ENCODE peak calls at places on chromosomes 7 and 10, in ten cellular contexts. M is transverse colon, S is breast epithelium, U is H1, Q is endothelial cell of umbilical vein, P is HCT116, L is HepG2, A is suprapubic skin, B is stomach, F is spleen. D is an unnamed sample.

GRCh38 chr10:128087884-128088695 is 38.1 kb downstream of the MKI67 start:
- DNase-seq in A (no peak), B (no peak), L (peak; percentile 18), M (no peak), P (peak; percentile 47), Q (no peak), S (no peak), U (no peak), F (no peak), D (no peak)

GRCh38 chr10:11823989-11824346 is 812 bp downstream of the PROSER2 start:
- DNase-seq in S (no peak), P (no peak), A (no peak), L (no peak), U (no peak), Q (peak; percentile 39), M (no peak), F (no peak), B (no peak), D (no peak)

GRCh38 chr10:26494018-26494417 is 55.9 kb downstream of the APBB1IP start:
- DNase-seq in A (no peak), M (no peak), B (no peak), P (no peak), U (no peak), Q (no peak), F (no peak), L (no peak), S (no peak), D (no peak)

GRCh38 chr10:128494665-128495064 is 368.4 kb upstream of the MKI67 start:
- DNase-seq in M (no peak), F (no peak), A (no peak), U (no peak), L (no peak), P (no peak), Q (no peak), S (no peak), B (no peak), D (no peak)

GRCh38 chr7:101575168-101575567 is 53.9 kb downstream of the MYL10 start:
- DNase-seq in Q (no peak), B (no peak), M (no peak), S (no peak), A (no peak), F (no peak), P (no peak), L (no peak), U (no peak), D (no peak)

GRCh38 chr10:119281581-119282071 is 74.3 kb downstream of the GRK5 start:
- DNase-seq in A (no peak), F (peak; percentile 22), M (peak; percentile 50), P (no peak), L (no peak), B (peak; percentile 72), S (peak; percentile 75), U (no peak), Q (no peak), D (peak; percentile 48)

GRCh38 chr7:116530107-116530820 is 5.4 kb downstream of the CAV1 start:
- DNase-seq in B (no peak), A (no peak), U (no peak), Q (no peak), L (no peak), P (no peak), F (no peak), S (no peak), M (no peak), D (no peak)

GRCh38 chr10:36677170-36677768 is 448.1 kb upstream of the ANKRD30A start:
- DNase-seq in S (no peak), P (no peak), L (no peak), F (no peak), A (no peak), B (no peak), Q (no peak), M (no peak), U (no peak), D (no peak)

GRCh38 chr7:15131661-15132060 is 229.1 kb upstream of the DGKB start:
- DNase-seq in L (no peak), F (no peak), P (no peak), Q (no peak), A (no peak), S (no peak), M (no peak), U (no peak), B (no peak), D (no peak)

GRCh38 chr7:94980418-94981142 is 73.2 kb downstream of the PPP1R9A start:
- DNase-seq in L (peak; percentile 94), M (no peak), A (no peak), Q (no peak), U (no peak), P (no peak), B (no peak), F (no peak), S (no peak), D (no peak)

GRCh38 chr10:128113026-128113425 is 13.2 kb downstream of the MKI67 start:
- DNase-seq in Q (no peak), B (no peak), P (no peak), S (no peak), A (no peak), L (no peak), F (no peak), U (no peak), M (no peak), D (no peak)

GRCh38 chr7:26603631-26604030 is 260.8 kb downstream of the SKAP2 start:
- DNase-seq in Q (no peak), B (no peak), M (no peak), A (no peak), U (no peak), F (no peak), P (peak; percentile 81), L (no peak), S (no peak), D (no peak)

DNA sequence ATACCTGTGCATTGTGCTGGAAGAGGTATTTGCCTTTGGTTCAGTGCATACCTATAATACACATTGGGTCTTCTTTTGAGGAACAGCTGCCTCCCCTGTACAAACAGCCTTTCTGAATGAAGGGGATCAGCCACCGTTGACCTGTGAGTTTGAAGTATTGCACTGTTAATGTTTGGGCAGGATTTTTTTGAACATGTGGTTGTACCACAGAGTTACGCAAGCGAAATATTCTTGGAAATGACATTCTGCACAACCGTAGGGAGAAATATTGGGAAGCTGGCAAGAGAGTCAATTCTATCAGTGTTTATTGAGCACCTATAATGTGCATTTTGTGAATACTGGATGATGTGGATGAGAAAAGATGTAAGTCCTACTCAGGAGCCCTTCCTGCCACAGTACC is 270.6 kb downstream of the AUTS2 start:
- DNase-seq in M (no peak), U (no peak), L (no peak), P (no peak), A (no peak), S (no peak), Q (no peak), B (no peak), F (no peak), D (no peak)
- H3K4me3 ChIP-seq in M (no peak overlapping the region), U (no peak overlapping the region), L (no peak overlapping the region), P (no peak overlapping the region), A (no peak overlapping the region), S (no peak overlapping the region), Q (no peak overlapping the region), B (no peak overlapping the region), F (no peak overlapping the region), D (no peak overlapping the region)

DNA sequence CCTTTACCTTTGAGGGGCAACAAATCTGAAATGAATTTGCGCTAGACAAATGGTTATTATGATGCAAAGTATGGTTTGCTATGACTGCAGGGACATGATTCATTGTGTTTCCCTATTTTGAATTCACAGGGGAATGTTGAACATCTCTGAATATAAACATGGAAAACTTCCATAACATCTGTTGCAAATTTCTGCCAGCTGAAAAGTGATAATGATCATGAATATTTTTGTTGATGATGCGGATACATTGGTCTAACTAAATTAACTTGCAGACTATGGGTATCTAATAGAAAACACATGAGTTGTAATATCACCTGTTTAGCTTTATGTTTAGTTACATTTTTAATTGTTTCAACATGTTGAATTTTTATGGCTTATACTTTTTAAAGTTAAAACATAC is 1325.5 kb downstream of the REEP3 start:
- DNase-seq in Q (no peak), U (no peak), P (no peak), B (no peak), A (no peak), L (no peak), F (no peak), S (no peak), M (no peak), D (no peak)
- TF ChIP-seq POLR2AphosphoS5 in Q (no peak), U (no peak), P (no peak), B (no peak), A (no peak), L (no peak), F (no peak), S (no peak), M (no peak), D (no peak)

DNA sequence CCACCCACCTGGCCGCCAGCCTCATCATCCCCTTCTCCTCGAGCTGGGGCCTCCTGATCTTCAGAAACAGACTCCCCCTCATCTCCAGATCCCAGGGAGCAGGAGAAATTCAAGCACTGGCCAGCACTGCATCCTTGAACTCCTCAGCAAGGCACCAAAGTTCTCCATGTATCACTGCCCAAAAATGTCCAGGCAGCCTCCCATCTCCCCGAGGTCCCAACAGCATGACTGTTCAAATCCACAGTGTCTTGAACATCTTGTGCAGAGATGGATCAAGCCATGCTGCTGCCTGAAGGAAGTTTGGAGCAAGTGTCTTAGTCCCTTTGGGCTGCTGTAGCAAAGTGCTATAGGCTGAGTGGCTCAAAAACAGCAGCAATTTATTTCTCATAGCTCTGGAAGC is 115.6 kb upstream of the GALNT17 start:
- DNase-seq in B (no peak), L (no peak), U (no peak), A (no peak), S (no peak), F (no peak), M (no peak), Q (no peak), P (no peak), D (no peak)
- TF ChIP-seq POLR2A in B (no peak), L (no peak), U (no peak), A (no peak), S (no peak), F (no peak), M (no peak), Q (no peak), P (no peak), D (no peak)

GRCh38 chr10:70494966-70495365 is 16.4 kb downstream of the PALD1 start:
- DNase-seq in M (peak; percentile 52), F (peak; percentile 87), U (no peak), A (no peak), P (no peak), L (no peak), S (no peak), B (peak; percentile 38), Q (no peak), D (no peak)

GRCh38 chr10:70491614-70492013 is 13.0 kb downstream of the PALD1 start:
- DNase-seq in Q (no peak), B (no peak), P (no peak), L (no peak), F (no peak), M (no peak), U (no peak), S (no peak), A (no peak), D (no peak)

GRCh38 chr10:70493660-70494234 is 15.2 kb downstream of the PALD1 start:
- DNase-seq in P (no peak), L (no peak), B (peak; percentile 38), S (no peak), F (peak; percentile 88), Q (no peak), U (peak; percentile 81), A (no peak), M (peak; percentile 73), D (no peak)

GRCh38 chr10:70494536-70494935 is 16.0 kb downstream of the PALD1 start:
- DNase-seq in Q (no peak), U (no peak), A (no peak), S (no peak), P (no peak), B (no peak), L (no peak), M (no peak), F (no peak), D (no peak)

GRCh38 chr10:70492786-70493659 is 14.5 kb downstream of the PALD1 start:
- DNase-seq in B (no peak), S (no peak), F (peak; percentile 83), M (peak; percentile 24), P (no peak), A (no peak), U (no peak), Q (no peak), L (no peak), D (no peak)
- H3K4me3 ChIP-seq in B (no peak overlapping the region), S (no peak overlapping the region), F (no peak overlapping the region), M (no peak overlapping the region), P (no peak overlapping the region), A (no peak overlapping the region), U (no peak overlapping the region), Q (no peak overlapping the region), L (no peak overlapping the region), D (no peak overlapping the region)

D was measured in prostate gland.